ENCODE peak calls at places on chromosomes 3 and 15, in six cellular contexts. One of them, this sample, is unnamed.

GRCh38 chr3:129927072-129927471 is 33.6 kb upstream of the TMCC1 start:
- DNase-seq in endothelial cell: no peak
- DNase-seq in AG04449: no peak
- DNase-seq in cardiac fibroblast: no peak
- DNase-seq in PC-9: no peak
- DNase-seq in B cell: no peak
- DNase-seq in this sample: no peak

GRCh38 chr3:29281265-29282228 is 676 bp downstream of the RBMS3 start:
- DNase-seq in PC-9: no peak
- DNase-seq in B cell: no peak
- DNase-seq in AG04449: no peak
- DNase-seq in endothelial cell: peak; percentile 18
- DNase-seq in cardiac fibroblast: peak; percentile 74
- DNase-seq in this sample: no peak

GRCh38 chr3:116863842-116864626 is 154.5 kb downstream of the TUSC7 start:
- DNase-seq in AG04449: no peak
- DNase-seq in B cell: no peak
- DNase-seq in cardiac fibroblast: peak; percentile 73
- DNase-seq in endothelial cell: peak; percentile 25
- DNase-seq in PC-9: no peak
- DNase-seq in this sample: no peak

GRCh38 chr3:128281461-128282367 is 128.4 kb downstream of the EEFSEC start:
- DNase-seq in PC-9: no peak
- DNase-seq in B cell: no peak
- DNase-seq in AG04449: no peak
- DNase-seq in endothelial cell: no peak
- DNase-seq in cardiac fibroblast: no peak
- DNase-seq in this sample: peak; percentile 83

GRCh38 chr3:46882377-46883015 is 5.0 kb downstream of the PTH1R start:
- DNase-seq in cardiac fibroblast: no peak
- DNase-seq in endothelial cell: peak; percentile 37
- DNase-seq in AG04449: no peak
- DNase-seq in PC-9: no peak
- DNase-seq in B cell: peak; percentile 60
- DNase-seq in this sample: no peak

GRCh38 chr3:110459021-110459420 is 612.6 kb upstream of the NECTIN3 start:
- DNase-seq in endothelial cell: no peak
- DNase-seq in B cell: no peak
- DNase-seq in PC-9: no peak
- DNase-seq in cardiac fibroblast: peak; percentile 58
- DNase-seq in AG04449: no peak
- DNase-seq in this sample: no peak

GRCh38 chr3:16855497-16855896 is 29.3 kb upstream of the PLCL2 start:
- DNase-seq in cardiac fibroblast: no peak
- DNase-seq in endothelial cell: no peak
- DNase-seq in PC-9: no peak
- DNase-seq in B cell: no peak
- DNase-seq in AG04449: no peak
- DNase-seq in this sample: no peak

GRCh38 chr3:65951836-65952505 is 86.7 kb downstream of the MAGI1 start:
- DNase-seq in B cell: no peak
- DNase-seq in endothelial cell: no peak
- DNase-seq in PC-9: peak; percentile 6
- DNase-seq in AG04449: no peak
- DNase-seq in cardiac fibroblast: no peak
- DNase-seq in this sample: no peak

GRCh38 chr3:39148116-39149058 is 5.0 kb downstream of the CSRNP1 start:
- DNase-seq in B cell: peak; percentile 61
- DNase-seq in AG04449: no peak
- DNase-seq in endothelial cell: peak; percentile 23
- DNase-seq in cardiac fibroblast: peak; percentile 57
- DNase-seq in PC-9: no peak
- DNase-seq in this sample: no peak

GRCh38 chr3:22713936-22714335 is 489.2 kb upstream of the UBE2E2 start:
- DNase-seq in cardiac fibroblast: peak; percentile 92
- DNase-seq in endothelial cell: no peak
- DNase-seq in PC-9: peak; percentile 29
- DNase-seq in B cell: no peak
- DNase-seq in AG04449: no peak
- DNase-seq in this sample: no peak

GRCh38 chr15:100966997-100967396 is 47.8 kb downstream of the LRRK1 start:
- DNase-seq in PC-9: no peak
- DNase-seq in B cell: no peak
- DNase-seq in cardiac fibroblast: no peak
- DNase-seq in AG04449: no peak
- DNase-seq in endothelial cell: no peak
- DNase-seq in this sample: no peak

GRCh38 chr15:41492597-41493204 is 973 bp upstream of the ITPKA start:
- DNase-seq in PC-9: no peak
- DNase-seq in B cell: peak; percentile 16
- DNase-seq in AG04449: no peak
- DNase-seq in cardiac fibroblast: no peak
- DNase-seq in endothelial cell: no peak
- DNase-seq in this sample: no peak

GRCh38 chr3:4995500-4996053 is 16.3 kb downstream of the BHLHE40 start:
- DNase-seq in B cell: no peak
- DNase-seq in endothelial cell: no peak
- DNase-seq in AG04449: no peak
- DNase-seq in PC-9: peak; percentile 73
- DNase-seq in cardiac fibroblast: peak; percentile 94
- DNase-seq in this sample: no peak

GRCh38 chr3:17942856-17943255 is 200.4 kb upstream of the TBC1D5 start:
- DNase-seq in AG04449: no peak
- DNase-seq in endothelial cell: no peak
- DNase-seq in B cell: no peak
- DNase-seq in cardiac fibroblast: peak; percentile 16
- DNase-seq in PC-9: no peak
- DNase-seq in this sample: no peak

GRCh38 chr15:69032703-69033373 is 18.3 kb downstream of the NOX5 start:
- DNase-seq in cardiac fibroblast: no peak
- DNase-seq in AG04449: no peak
- DNase-seq in PC-9: no peak
- DNase-seq in B cell: no peak
- DNase-seq in endothelial cell: no peak
- DNase-seq in this sample: no peak

GRCh38 chr3:172315401-172316091 is 132.7 kb downstream of the GHSR start:
- DNase-seq in PC-9: peak; percentile 59
- DNase-seq in cardiac fibroblast: peak; percentile 77
- DNase-seq in B cell: no peak
- DNase-seq in AG04449: no peak
- DNase-seq in endothelial cell: no peak
- DNase-seq in this sample: no peak

GRCh38 chr3:150901793-150902192 is 3.4 kb downstream of the MINDY4B start:
- DNase-seq in cardiac fibroblast: no peak
- DNase-seq in AG04449: no peak
- DNase-seq in B cell: no peak
- DNase-seq in endothelial cell: no peak
- DNase-seq in PC-9: no peak
- DNase-seq in this sample: no peak

GRCh38 chr3:4335840-4336579 is 32.8 kb downstream of the SETMAR start:
- DNase-seq in endothelial cell: no peak
- DNase-seq in B cell: no peak
- DNase-seq in PC-9: no peak
- DNase-seq in AG04449: no peak
- DNase-seq in cardiac fibroblast: no peak
- DNase-seq in this sample: no peak

GRCh38 chr3:101936419-101937331 is 87.4 kb downstream of the NFKBIZ start:
- DNase-seq in cardiac fibroblast: peak; percentile 93
- DNase-seq in B cell: peak; percentile 59
- DNase-seq in endothelial cell: no peak
- DNase-seq in PC-9: no peak
- DNase-seq in AG04449: peak; percentile 69
- DNase-seq in this sample: no peak

GRCh38 chr3:20307378-20307777 is 121.4 kb upstream of the SGO1 start:
- DNase-seq in cardiac fibroblast: no peak
- DNase-seq in PC-9: no peak
- DNase-seq in AG04449: no peak
- DNase-seq in endothelial cell: no peak
- DNase-seq in B cell: no peak
- DNase-seq in this sample: no peak

GRCh38 chr15:45291822-45292582 is 40.0 kb downstream of the SLC28A2 start:
- DNase-seq in AG04449: no peak
- DNase-seq in B cell: no peak
- DNase-seq in cardiac fibroblast: no peak
- DNase-seq in endothelial cell: no peak
- DNase-seq in PC-9: no peak
- DNase-seq in this sample: no peak

DNA sequence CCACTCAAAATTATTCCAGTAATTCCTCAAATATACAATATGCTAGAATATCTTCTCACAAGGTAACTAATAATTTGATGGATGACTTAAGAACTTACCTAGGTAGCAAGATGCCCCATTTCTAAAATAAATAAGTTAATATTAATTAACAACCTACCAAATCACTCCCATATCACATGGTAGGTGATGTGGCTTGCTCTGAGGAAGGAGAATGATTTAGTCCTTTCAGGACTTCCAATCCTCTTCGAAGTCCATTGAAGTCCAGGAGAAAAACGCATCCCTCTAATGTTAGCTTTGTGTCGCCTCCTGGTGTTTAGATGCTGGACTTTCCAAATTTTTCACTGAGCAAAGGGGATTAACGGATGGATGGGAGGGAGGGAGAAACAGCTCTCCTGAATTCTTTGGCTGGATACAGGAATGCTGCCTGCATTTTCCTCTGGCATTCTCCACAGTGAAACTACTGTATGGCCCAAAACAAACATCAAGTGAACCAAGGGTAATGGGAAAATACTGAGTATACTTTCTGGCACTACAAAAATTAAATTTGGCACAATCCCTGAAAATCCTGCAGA is 58.6 kb downstream of the PRICKLE2 start:
- DNase-seq in B cell: no peak
- DNase-seq in PC-9: no peak
- DNase-seq in AG04449: no peak
- DNase-seq in cardiac fibroblast: no peak
- DNase-seq in endothelial cell: peak; percentile 38
- DNase-seq in this sample: no peak
- TF ChIP-seq CTCF in B cell: no peak
- TF ChIP-seq CTCF in PC-9: no peak
- TF ChIP-seq CTCF in AG04449: peak; percentile 25
- TF ChIP-seq CTCF in cardiac fibroblast: peak; percentile 36
- TF ChIP-seq CTCF in endothelial cell: peak; percentile 27
- TF ChIP-seq CTCF in this sample: peak; percentile 72

GRCh38 chr3:37017683-37018082 is 24.4 kb downstream of the MLH1 start:
- DNase-seq in PC-9: no peak
- DNase-seq in endothelial cell: no peak
- DNase-seq in AG04449: no peak
- DNase-seq in cardiac fibroblast: no peak
- DNase-seq in B cell: no peak
- DNase-seq in this sample: no peak

GRCh38 chr3:37016903-37017302 is 23.6 kb downstream of the MLH1 start:
- DNase-seq in AG04449: no peak
- DNase-seq in cardiac fibroblast: no peak
- DNase-seq in PC-9: no peak
- DNase-seq in endothelial cell: no peak
- DNase-seq in B cell: no peak
- DNase-seq in this sample: no peak

GRCh38 chr3:37014620-37015019 is 21.3 kb downstream of the MLH1 start:
- DNase-seq in AG04449: no peak
- DNase-seq in PC-9: no peak
- DNase-seq in cardiac fibroblast: no peak
- DNase-seq in B cell: no peak
- DNase-seq in endothelial cell: no peak
- DNase-seq in this sample: no peak

DNA sequence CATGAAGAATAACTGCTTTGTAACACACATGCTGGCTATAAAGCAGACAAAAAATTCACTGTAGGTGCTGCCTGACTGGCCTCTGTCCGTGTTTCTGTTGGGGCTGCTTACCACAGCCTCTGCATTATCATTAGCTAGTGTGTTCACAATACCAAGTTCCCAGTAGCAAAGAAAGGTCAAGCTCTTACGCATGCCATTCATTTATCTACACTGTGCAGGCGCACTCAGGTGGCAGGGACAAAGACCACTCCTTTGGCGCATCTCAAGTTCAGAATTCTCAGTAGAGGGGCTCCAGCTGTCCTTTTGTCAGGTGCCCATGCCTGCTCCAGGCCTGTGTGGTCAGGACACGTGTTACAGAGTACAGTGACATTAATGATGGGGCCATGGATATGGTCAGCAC is 22.3 kb downstream of the MLH1 start:
- DNase-seq in endothelial cell: no peak
- DNase-seq in AG04449: no peak
- DNase-seq in B cell: no peak
- DNase-seq in PC-9: no peak
- DNase-seq in cardiac fibroblast: no peak
- DNase-seq in this sample: no peak
- TF ChIP-seq CTCF in endothelial cell: no peak
- TF ChIP-seq CTCF in AG04449: no peak
- TF ChIP-seq CTCF in B cell: no peak
- TF ChIP-seq CTCF in PC-9: no peak
- TF ChIP-seq CTCF in cardiac fibroblast: no peak
- TF ChIP-seq CTCF in this sample: no peak

GRCh38 chr3:122383915-122384697 is at the start of gene FAM162A:
- DNase-seq in endothelial cell: peak; percentile 97
- DNase-seq in AG04449: peak; percentile 36
- DNase-seq in cardiac fibroblast: peak; percentile 85
- DNase-seq in PC-9: peak; percentile 96
- DNase-seq in B cell: peak; percentile 89
- DNase-seq in this sample: peak; percentile 95

GRCh38 chr3:122390665-122391064 is 6.7 kb downstream of the FAM162A start:
- DNase-seq in AG04449: no peak
- DNase-seq in cardiac fibroblast: peak; percentile 41
- DNase-seq in endothelial cell: no peak
- DNase-seq in B cell: no peak
- DNase-seq in PC-9: no peak
- DNase-seq in this sample: no peak

GRCh38 chr3:122389892-122390291 is 5.9 kb downstream of the FAM162A start:
- DNase-seq in cardiac fibroblast: no peak
- DNase-seq in AG04449: no peak
- DNase-seq in endothelial cell: no peak
- DNase-seq in B cell: no peak
- DNase-seq in PC-9: no peak
- DNase-seq in this sample: no peak

GRCh38 chr3:122389197-122389596 is 5.2 kb downstream of the FAM162A start:
- DNase-seq in AG04449: no peak
- DNase-seq in B cell: no peak
- DNase-seq in endothelial cell: no peak
- DNase-seq in PC-9: no peak
- DNase-seq in cardiac fibroblast: no peak
- DNase-seq in this sample: no peak

DNA sequence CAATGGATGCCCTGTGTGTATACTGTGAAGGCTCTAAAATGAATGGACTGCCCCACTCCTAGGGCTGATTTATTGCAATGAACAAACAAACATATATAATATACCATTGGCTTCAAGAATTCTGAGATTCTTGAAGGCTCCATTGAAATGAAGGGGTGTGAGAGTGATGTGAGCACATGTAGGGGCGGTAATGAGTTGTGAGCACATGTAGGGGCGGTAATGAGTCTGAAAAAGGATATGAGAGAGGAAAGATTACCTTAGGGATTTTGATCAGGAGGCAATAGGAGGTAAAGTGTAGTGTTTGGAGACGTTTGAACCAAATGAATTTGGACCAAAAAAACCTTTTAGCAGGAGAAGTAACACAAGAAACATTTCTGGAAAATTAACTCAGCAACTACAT is 3.7 kb downstream of the FAM162A start:
- DNase-seq in endothelial cell: no peak
- DNase-seq in PC-9: no peak
- DNase-seq in B cell: no peak
- DNase-seq in AG04449: no peak
- DNase-seq in cardiac fibroblast: no peak
- DNase-seq in this sample: no peak
- TF ChIP-seq CTCF in endothelial cell: no peak
- TF ChIP-seq CTCF in PC-9: no peak
- TF ChIP-seq CTCF in B cell: no peak
- TF ChIP-seq CTCF in AG04449: no peak
- TF ChIP-seq CTCF in cardiac fibroblast: no peak
- TF ChIP-seq CTCF in this sample: no peak

GRCh38 chr3:3066910-3067309 is 43.3 kb downstream of the IL5RA start:
- DNase-seq in PC-9: no peak
- DNase-seq in cardiac fibroblast: no peak
- DNase-seq in endothelial cell: no peak
- DNase-seq in AG04449: no peak
- DNase-seq in B cell: no peak
- DNase-seq in this sample: no peak
- TF ChIP-seq CTCF in PC-9: no peak
- TF ChIP-seq CTCF in cardiac fibroblast: no peak
- TF ChIP-seq CTCF in endothelial cell: no peak
- TF ChIP-seq CTCF in AG04449: no peak
- TF ChIP-seq CTCF in B cell: no peak
- TF ChIP-seq CTCF in this sample: no peak